ENCODE peak calls at places on chromosomes 5 and 9, in nine cellular contexts. B, X, Z, H, S, Q, D, R and J are unnamed samples.

GRCh38 chr9:81417299-81417675 is 272.1 kb downstream of the TLE1 start:
- ATAC-seq in R (no peak), H (no peak), D (no peak), B (no peak), Z (no peak), S (no peak), X (peak), Q (no peak), J (no peak)

GRCh38 chr9:132487351-132487791 is 77.4 kb downstream of the CFAP77 start:
- ATAC-seq in R (peak), Q (no peak), B (peak), X (no peak), Z (peak), H (no peak), D (no peak), S (peak), J (peak)

GRCh38 chr9:122453677-122454135 is 24.0 kb downstream of the OR1J1 start:
- ATAC-seq in D (no peak), R (no peak), Q (no peak), H (no peak), X (no peak), S (no peak), Z (no peak), B (no peak), J (no peak)

GRCh38 chr9:86200599-86201162 is 58.8 kb downstream of the C9orf153 start:
- ATAC-seq in Z (no peak), D (no peak), X (no peak), R (no peak), Q (no peak), B (no peak), H (no peak), S (peak), J (no peak)

GRCh38 chr5:159884917-159885620 is 31.2 kb upstream of the ADRA1B start:
- ATAC-seq in B (no peak), S (no peak), Z (no peak), X (no peak), Q (no peak), R (no peak), H (no peak), D (no peak), J (no peak)

GRCh38 chr5:14257995-14258403 is 114.9 kb downstream of the TRIO start:
- ATAC-seq in S (no peak), X (no peak), R (peak), D (no peak), B (no peak), H (no peak), Z (no peak), Q (no peak), J (no peak)

GRCh38 chr5:125372694-125373621 is 626.5 kb upstream of the ZNF608 start:
- ATAC-seq in D (peak), H (no peak), R (no peak), X (peak), Z (no peak), S (no peak), B (no peak), Q (no peak), J (no peak)

GRCh38 chr5:17679597-17680187 is 45.4 kb downstream of the TAF11L14 start:
- ATAC-seq in D (no peak), S (no peak), Q (no peak), R (no peak), B (no peak), Z (no peak), H (no peak), X (no peak), J (no peak)

GRCh38 chr5:1392801-1393565 is 48.1 kb upstream of the CLPTM1L start:
- ATAC-seq in X (no peak), B (no peak), S (no peak), Q (no peak), R (no peak), H (no peak), D (no peak), Z (no peak), J (no peak)

GRCh38 chr9:99666571-99666970 is 155.1 kb upstream of the NR4A3 start:
- ATAC-seq in Q (no peak), X (no peak), H (no peak), R (no peak), S (no peak), B (no peak), Z (no peak), D (no peak), J (no peak)

GRCh38 chr9:33748633-33749304 is 46.6 kb upstream of the PRSS3 start:
- ATAC-seq in Z (peak), Q (no peak), D (no peak), H (no peak), S (peak), R (peak), X (no peak), B (peak), J (peak)

GRCh38 chr9:133971121-133971951 is 20.8 kb downstream of the VAV2 start:
- ATAC-seq in X (no peak), D (no peak), S (no peak), B (no peak), R (no peak), Q (no peak), H (no peak), Z (peak), J (no peak)

GRCh38 chr9:84974258-84974657 is 304.7 kb downstream of the NTRK2 start:
- ATAC-seq in B (no peak), X (no peak), Z (no peak), H (no peak), S (no peak), D (no peak), R (no peak), Q (no peak), J (no peak)

GRCh38 chr5:78540335-78541057 is 108.1 kb downstream of the LHFPL2 start:
- ATAC-seq in S (no peak), Z (no peak), H (no peak), R (no peak), Q (peak), D (no peak), B (no peak), X (peak), J (no peak)

GRCh38 chr5:55856511-55857246 is 5.5 kb downstream of the IL31RA start:
- ATAC-seq in Z (peak), S (peak), Q (no peak), B (peak), R (peak), D (no peak), H (no peak), X (no peak), J (peak)

GRCh38 chr5:73638344-73639095 is 12.5 kb downstream of the ARHGEF28 start:
- ATAC-seq in Z (no peak), X (peak), D (peak), S (no peak), H (no peak), Q (no peak), B (no peak), R (no peak), J (no peak)

GRCh38 chr5:179243333-179243732 is 101.9 kb downstream of the ADAMTS2 start:
- ATAC-seq in Q (peak), X (peak), D (no peak), H (no peak), R (no peak), S (no peak), Z (no peak), B (no peak), J (no peak)

GRCh38 chr9:123225374-123225813 is 43.0 kb downstream of the STRBP start:
- ATAC-seq in Q (peak), H (peak), R (peak), B (peak), X (peak), Z (peak), D (peak), S (peak), J (peak)

GRCh38 chr5:74502479-74502950 is 138.0 kb downstream of the ENC1 start:
- ATAC-seq in B (no peak), H (no peak), D (no peak), R (no peak), Z (no peak), X (peak), S (no peak), Q (no peak), J (no peak)